ENCODE peak calls at places on chromosomes 11 and 22, in four cellular contexts. H, B, W and T are unnamed samples.

GRCh38 chr11:3375552-3375951 is 3.4 kb downstream of the ZNF195 start:
- DNase-seq in W (no peak), B (no peak), H (no peak), T (no peak)

GRCh38 chr11:95717314-95717713 is 72.3 kb downstream of the FAM76B start:
- DNase-seq in H (no peak), W (no peak), B (no peak), T (no peak)

GRCh38 chr22:49310354-49310753 is 517.3 kb downstream of the BRD1 start:
- DNase-seq in W (no peak), H (no peak), B (no peak), T (no peak)

GRCh38 chr11:96124155-96124554 is 200.2 kb upstream of the MTMR2 start:
- DNase-seq in B (no peak), W (no peak), H (no peak), T (no peak)

GRCh38 chr11:131666617-131667016 is 296.2 kb downstream of the NTM start:
- DNase-seq in H (no peak), B (no peak), W (no peak), T (no peak)

GRCh38 chr11:121589946-121590537 is 137.3 kb upstream of the SORL1-AS1 start:
- DNase-seq in W (no peak), B (no peak), H (no peak), T (no peak)

GRCh38 chr11:910589-911030 is at the start of gene CHID1:
- DNase-seq in W (peak), B (peak), H (peak), T (peak)

GRCh38 chr11:31958086-31958735 is 132.7 kb upstream of the RCN1 start:
- DNase-seq in B (no peak), H (peak), W (peak), T (peak)

GRCh38 chr11:61267437-61267841 is 26.5 kb downstream of the PGA5 start:
- DNase-seq in B (peak), H (no peak), W (no peak), T (no peak)